ENCODE peak calls at places on chromosomes 3 and 15, in ten cellular contexts. One of them, this sample, is unnamed.

GRCh38 chr15:97961067-97961954 is 808 bp downstream of the ARRDC4 start:
- DNase-seq in left ventricle myocardium inferior: peak; percentile 56
- DNase-seq in small intestine: peak; percentile 46
- DNase-seq in A549: no peak
- DNase-seq in CD4-positive, CD25-positive, alpha-beta regulatory T cell: peak; percentile 20
- DNase-seq in cardiac muscle cell: peak; percentile 22
- DNase-seq in fibroblast of lung: no peak
- DNase-seq in gastrocnemius medialis: peak; percentile 53
- DNase-seq in Peyer's patch: peak; percentile 19
- DNase-seq in sigmoid colon: peak; percentile 89
- DNase-seq in this sample: peak; percentile 36

GRCh38 chr15:76158250-76158649 is 98.5 kb downstream of the TMEM266 start:
- DNase-seq in left ventricle myocardium inferior: no peak
- DNase-seq in small intestine: no peak
- DNase-seq in A549: no peak
- DNase-seq in CD4-positive, CD25-positive, alpha-beta regulatory T cell: no peak
- DNase-seq in cardiac muscle cell: no peak
- DNase-seq in fibroblast of lung: no peak
- DNase-seq in gastrocnemius medialis: no peak
- DNase-seq in Peyer's patch: no peak
- DNase-seq in sigmoid colon: no peak
- DNase-seq in this sample: no peak

GRCh38 chr15:58459562-58459961 is 27.8 kb downstream of the LIPC start:
- DNase-seq in left ventricle myocardium inferior: peak; percentile 61
- DNase-seq in small intestine: peak; percentile 48
- DNase-seq in A549: no peak
- DNase-seq in CD4-positive, CD25-positive, alpha-beta regulatory T cell: no peak
- DNase-seq in cardiac muscle cell: no peak
- DNase-seq in fibroblast of lung: no peak
- DNase-seq in gastrocnemius medialis: peak; percentile 48
- DNase-seq in Peyer's patch: no peak
- DNase-seq in sigmoid colon: peak; percentile 73
- DNase-seq in this sample: no peak

GRCh38 chr3:1183320-1184048 is 90.7 kb downstream of the CNTN6 start:
- DNase-seq in left ventricle myocardium inferior: no peak
- DNase-seq in small intestine: no peak
- DNase-seq in A549: no peak
- DNase-seq in CD4-positive, CD25-positive, alpha-beta regulatory T cell: no peak
- DNase-seq in cardiac muscle cell: no peak
- DNase-seq in fibroblast of lung: peak; percentile 93
- DNase-seq in gastrocnemius medialis: no peak
- DNase-seq in Peyer's patch: no peak
- DNase-seq in sigmoid colon: no peak
- DNase-seq in this sample: no peak

GRCh38 chr3:79011821-79012529 is 755.8 kb downstream of the ROBO1 start:
- DNase-seq in left ventricle myocardium inferior: no peak
- DNase-seq in small intestine: no peak
- DNase-seq in A549: no peak
- DNase-seq in CD4-positive, CD25-positive, alpha-beta regulatory T cell: no peak
- DNase-seq in cardiac muscle cell: peak; percentile 20
- DNase-seq in fibroblast of lung: no peak
- DNase-seq in gastrocnemius medialis: peak; percentile 33
- DNase-seq in Peyer's patch: no peak
- DNase-seq in sigmoid colon: no peak
- DNase-seq in this sample: no peak

GRCh38 chr15:67878647-67879293 is 38.9 kb upstream of the RNU6-1 start:
- DNase-seq in left ventricle myocardium inferior: no peak
- DNase-seq in small intestine: no peak
- DNase-seq in A549: no peak
- DNase-seq in CD4-positive, CD25-positive, alpha-beta regulatory T cell: no peak
- DNase-seq in cardiac muscle cell: no peak
- DNase-seq in fibroblast of lung: no peak
- DNase-seq in gastrocnemius medialis: no peak
- DNase-seq in Peyer's patch: no peak
- DNase-seq in sigmoid colon: no peak
- DNase-seq in this sample: no peak

GRCh38 chr15:67783303-67783702 is 42.0 kb upstream of the SKOR1 start:
- DNase-seq in left ventricle myocardium inferior: no peak
- DNase-seq in small intestine: peak; percentile 39
- DNase-seq in A549: no peak
- DNase-seq in CD4-positive, CD25-positive, alpha-beta regulatory T cell: no peak
- DNase-seq in cardiac muscle cell: no peak
- DNase-seq in fibroblast of lung: no peak
- DNase-seq in gastrocnemius medialis: no peak
- DNase-seq in Peyer's patch: peak; percentile 78
- DNase-seq in sigmoid colon: no peak
- DNase-seq in this sample: peak; percentile 71

GRCh38 chr3:11335056-11335608 is 62.9 kb downstream of the ATG7 start:
- DNase-seq in left ventricle myocardium inferior: no peak
- DNase-seq in small intestine: peak; percentile 67
- DNase-seq in A549: peak; percentile 55
- DNase-seq in CD4-positive, CD25-positive, alpha-beta regulatory T cell: no peak
- DNase-seq in cardiac muscle cell: peak; percentile 59
- DNase-seq in fibroblast of lung: peak; percentile 61
- DNase-seq in gastrocnemius medialis: no peak
- DNase-seq in Peyer's patch: no peak
- DNase-seq in sigmoid colon: no peak
- DNase-seq in this sample: peak; percentile 56

GRCh38 chr15:90402230-90402629 is 14.2 kb downstream of the IQGAP1 start:
- DNase-seq in left ventricle myocardium inferior: no peak
- DNase-seq in small intestine: no peak
- DNase-seq in A549: no peak
- DNase-seq in CD4-positive, CD25-positive, alpha-beta regulatory T cell: no peak
- DNase-seq in cardiac muscle cell: no peak
- DNase-seq in fibroblast of lung: peak; percentile 91
- DNase-seq in gastrocnemius medialis: peak; percentile 65
- DNase-seq in Peyer's patch: no peak
- DNase-seq in sigmoid colon: peak; percentile 73
- DNase-seq in this sample: no peak
- H3K4me1 ChIP-seq in left ventricle myocardium inferior: peaks cover 92% of the 10 kb centered on the region
- H3K4me1 ChIP-seq in small intestine: peaks cover 9% of the 10 kb centered on the region
- H3K4me1 ChIP-seq in A549: peaks cover 70% of the 10 kb centered on the region
- H3K4me1 ChIP-seq in CD4-positive, CD25-positive, alpha-beta regulatory T cell: peaks cover 60% of the 10 kb centered on the region
- H3K4me1 ChIP-seq in cardiac muscle cell: peaks cover 30% of the 10 kb centered on the region
- H3K4me1 ChIP-seq in fibroblast of lung: peaks cover 31% of the 10 kb centered on the region
- H3K4me1 ChIP-seq in gastrocnemius medialis: peaks cover 91% of the 10 kb centered on the region
- H3K4me1 ChIP-seq in Peyer's patch: peaks cover 15% of the 10 kb centered on the region
- H3K4me1 ChIP-seq in sigmoid colon: peaks cover 70% of the 10 kb centered on the region
- H3K4me1 ChIP-seq in this sample: peaks cover 27% of the 10 kb centered on the region

GRCh38 chr3:100591411-100591810 is 18.0 kb upstream of the ADGRG7 start:
- DNase-seq in left ventricle myocardium inferior: no peak
- DNase-seq in small intestine: peak; percentile 85
- DNase-seq in A549: no peak
- DNase-seq in CD4-positive, CD25-positive, alpha-beta regulatory T cell: no peak
- DNase-seq in cardiac muscle cell: no peak
- DNase-seq in fibroblast of lung: no peak
- DNase-seq in gastrocnemius medialis: no peak
- DNase-seq in Peyer's patch: no peak
- DNase-seq in sigmoid colon: no peak
- DNase-seq in this sample: no peak

GRCh38 chr3:100588251-100588650 is 21.1 kb upstream of the ADGRG7 start:
- DNase-seq in left ventricle myocardium inferior: no peak
- DNase-seq in small intestine: no peak
- DNase-seq in A549: no peak
- DNase-seq in CD4-positive, CD25-positive, alpha-beta regulatory T cell: no peak
- DNase-seq in cardiac muscle cell: no peak
- DNase-seq in fibroblast of lung: no peak
- DNase-seq in gastrocnemius medialis: no peak
- DNase-seq in Peyer's patch: no peak
- DNase-seq in sigmoid colon: no peak
- DNase-seq in this sample: no peak

GRCh38 chr3:100586832-100587231 is 22.6 kb upstream of the ADGRG7 start:
- DNase-seq in left ventricle myocardium inferior: no peak
- DNase-seq in small intestine: no peak
- DNase-seq in A549: no peak
- DNase-seq in CD4-positive, CD25-positive, alpha-beta regulatory T cell: no peak
- DNase-seq in cardiac muscle cell: no peak
- DNase-seq in fibroblast of lung: no peak
- DNase-seq in gastrocnemius medialis: no peak
- DNase-seq in Peyer's patch: no peak
- DNase-seq in sigmoid colon: no peak
- DNase-seq in this sample: no peak

GRCh38 chr3:100590114-100590839 is 19.1 kb upstream of the ADGRG7 start:
- DNase-seq in left ventricle myocardium inferior: no peak
- DNase-seq in small intestine: peak; percentile 81
- DNase-seq in A549: peak; percentile 49
- DNase-seq in CD4-positive, CD25-positive, alpha-beta regulatory T cell: peak; percentile 38
- DNase-seq in cardiac muscle cell: peak; percentile 76
- DNase-seq in fibroblast of lung: peak; percentile 48
- DNase-seq in gastrocnemius medialis: peak; percentile 32
- DNase-seq in Peyer's patch: peak; percentile 44
- DNase-seq in sigmoid colon: peak; percentile 77
- DNase-seq in this sample: peak; percentile 61

DNA sequence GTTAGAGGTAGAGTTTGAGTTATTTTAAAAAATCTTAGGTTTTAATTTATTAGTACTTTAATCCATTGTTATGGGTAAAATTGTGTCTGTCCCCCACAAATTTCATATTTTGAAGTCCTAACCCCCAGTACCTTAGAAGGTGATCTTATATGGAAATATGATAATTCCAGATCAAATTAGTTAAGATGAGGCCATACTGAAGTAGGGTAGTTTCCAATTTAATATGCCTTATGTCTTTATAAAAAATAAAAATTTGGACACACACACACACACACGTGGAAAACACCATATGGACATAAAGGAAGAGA is 18.6 kb upstream of the ADGRG7 start:
- DNase-seq in left ventricle myocardium inferior: no peak
- DNase-seq in small intestine: no peak
- DNase-seq in A549: no peak
- DNase-seq in CD4-positive, CD25-positive, alpha-beta regulatory T cell: no peak
- DNase-seq in cardiac muscle cell: no peak
- DNase-seq in fibroblast of lung: no peak
- DNase-seq in gastrocnemius medialis: no peak
- DNase-seq in Peyer's patch: no peak
- DNase-seq in sigmoid colon: no peak
- DNase-seq in this sample: no peak
- H3K27ac ChIP-seq in left ventricle myocardium inferior: no peak overlapping the region
- H3K27ac ChIP-seq in small intestine: no peak overlapping the region
- H3K27ac ChIP-seq in A549: no peak overlapping the region
- H3K27ac ChIP-seq in CD4-positive, CD25-positive, alpha-beta regulatory T cell: no peak overlapping the region
- H3K27ac ChIP-seq in cardiac muscle cell: no peak overlapping the region
- H3K27ac ChIP-seq in fibroblast of lung: no peak overlapping the region
- H3K27ac ChIP-seq in gastrocnemius medialis: no peak overlapping the region
- H3K27ac ChIP-seq in Peyer's patch: no peak overlapping the region
- H3K27ac ChIP-seq in sigmoid colon: no peak overlapping the region
- H3K27ac ChIP-seq in this sample: no peak overlapping the region

GRCh38 chr3:5431811-5432378 is 244.4 kb downstream of the EDEM1 start:
- DNase-seq in left ventricle myocardium inferior: no peak
- DNase-seq in small intestine: peak; percentile 44
- DNase-seq in A549: no peak
- DNase-seq in CD4-positive, CD25-positive, alpha-beta regulatory T cell: no peak
- DNase-seq in cardiac muscle cell: no peak
- DNase-seq in fibroblast of lung: no peak
- DNase-seq in gastrocnemius medialis: no peak
- DNase-seq in Peyer's patch: no peak
- DNase-seq in sigmoid colon: no peak
- DNase-seq in this sample: no peak

GRCh38 chr3:5430701-5431100 is 243.2 kb downstream of the EDEM1 start:
- DNase-seq in left ventricle myocardium inferior: no peak
- DNase-seq in small intestine: no peak
- DNase-seq in A549: no peak
- DNase-seq in CD4-positive, CD25-positive, alpha-beta regulatory T cell: no peak
- DNase-seq in cardiac muscle cell: no peak
- DNase-seq in fibroblast of lung: no peak
- DNase-seq in gastrocnemius medialis: no peak
- DNase-seq in Peyer's patch: no peak
- DNase-seq in sigmoid colon: no peak
- DNase-seq in this sample: no peak

GRCh38 chr3:5428607-5429516 is 241.4 kb downstream of the EDEM1 start:
- DNase-seq in left ventricle myocardium inferior: no peak
- DNase-seq in small intestine: peak; percentile 39
- DNase-seq in A549: no peak
- DNase-seq in CD4-positive, CD25-positive, alpha-beta regulatory T cell: no peak
- DNase-seq in cardiac muscle cell: no peak
- DNase-seq in fibroblast of lung: peak; percentile 57
- DNase-seq in gastrocnemius medialis: no peak
- DNase-seq in Peyer's patch: no peak
- DNase-seq in sigmoid colon: no peak
- DNase-seq in this sample: no peak

GRCh38 chr3:5429517-5429890 is 242.0 kb downstream of the EDEM1 start:
- DNase-seq in left ventricle myocardium inferior: no peak
- DNase-seq in small intestine: no peak
- DNase-seq in A549: no peak
- DNase-seq in CD4-positive, CD25-positive, alpha-beta regulatory T cell: no peak
- DNase-seq in cardiac muscle cell: no peak
- DNase-seq in fibroblast of lung: no peak
- DNase-seq in gastrocnemius medialis: no peak
- DNase-seq in Peyer's patch: no peak
- DNase-seq in sigmoid colon: no peak
- DNase-seq in this sample: no peak

GRCh38 chr3:5431142-5431541 is 243.6 kb downstream of the EDEM1 start:
- DNase-seq in left ventricle myocardium inferior: no peak
- DNase-seq in small intestine: no peak
- DNase-seq in A549: no peak
- DNase-seq in CD4-positive, CD25-positive, alpha-beta regulatory T cell: no peak
- DNase-seq in cardiac muscle cell: no peak
- DNase-seq in fibroblast of lung: no peak
- DNase-seq in gastrocnemius medialis: no peak
- DNase-seq in Peyer's patch: no peak
- DNase-seq in sigmoid colon: no peak
- DNase-seq in this sample: no peak
- H3K4me1 ChIP-seq in left ventricle myocardium inferior: no peaks in the 10 kb centered on the region
- H3K4me1 ChIP-seq in small intestine: no peaks in the 10 kb centered on the region
- H3K4me1 ChIP-seq in A549: no peaks in the 10 kb centered on the region
- H3K4me1 ChIP-seq in CD4-positive, CD25-positive, alpha-beta regulatory T cell: no peaks in the 10 kb centered on the region
- H3K4me1 ChIP-seq in cardiac muscle cell: no peaks in the 10 kb centered on the region
- H3K4me1 ChIP-seq in fibroblast of lung: no peaks in the 10 kb centered on the region
- H3K4me1 ChIP-seq in gastrocnemius medialis: no peaks in the 10 kb centered on the region
- H3K4me1 ChIP-seq in Peyer's patch: no peaks in the 10 kb centered on the region
- H3K4me1 ChIP-seq in sigmoid colon: no peaks in the 10 kb centered on the region
- H3K4me1 ChIP-seq in this sample: no peaks in the 10 kb centered on the region

GRCh38 chr3:58176827-58177489 is 33.8 kb downstream of the DNASE1L3 start:
- DNase-seq in left ventricle myocardium inferior: no peak
- DNase-seq in small intestine: no peak
- DNase-seq in A549: no peak
- DNase-seq in CD4-positive, CD25-positive, alpha-beta regulatory T cell: no peak
- DNase-seq in cardiac muscle cell: no peak
- DNase-seq in fibroblast of lung: no peak
- DNase-seq in gastrocnemius medialis: no peak
- DNase-seq in Peyer's patch: no peak
- DNase-seq in sigmoid colon: no peak
- DNase-seq in this sample: no peak

GRCh38 chr3:58178528-58179234 is 32.1 kb downstream of the DNASE1L3 start:
- DNase-seq in left ventricle myocardium inferior: no peak
- DNase-seq in small intestine: no peak
- DNase-seq in A549: no peak
- DNase-seq in CD4-positive, CD25-positive, alpha-beta regulatory T cell: no peak
- DNase-seq in cardiac muscle cell: no peak
- DNase-seq in fibroblast of lung: no peak
- DNase-seq in gastrocnemius medialis: no peak
- DNase-seq in Peyer's patch: no peak
- DNase-seq in sigmoid colon: no peak
- DNase-seq in this sample: no peak

GRCh38 chr3:58179235-58180098 is 31.3 kb downstream of the DNASE1L3 start:
- DNase-seq in left ventricle myocardium inferior: no peak
- DNase-seq in small intestine: no peak
- DNase-seq in A549: no peak
- DNase-seq in CD4-positive, CD25-positive, alpha-beta regulatory T cell: no peak
- DNase-seq in cardiac muscle cell: no peak
- DNase-seq in fibroblast of lung: no peak
- DNase-seq in gastrocnemius medialis: no peak
- DNase-seq in Peyer's patch: no peak
- DNase-seq in sigmoid colon: no peak
- DNase-seq in this sample: no peak

GRCh38 chr3:58176185-58176530 is 34.6 kb downstream of the DNASE1L3 start:
- DNase-seq in left ventricle myocardium inferior: no peak
- DNase-seq in small intestine: no peak
- DNase-seq in A549: no peak
- DNase-seq in CD4-positive, CD25-positive, alpha-beta regulatory T cell: no peak
- DNase-seq in cardiac muscle cell: no peak
- DNase-seq in fibroblast of lung: no peak
- DNase-seq in gastrocnemius medialis: no peak
- DNase-seq in Peyer's patch: no peak
- DNase-seq in sigmoid colon: no peak
- DNase-seq in this sample: no peak

GRCh38 chr3:58177747-58178527 is 32.8 kb downstream of the DNASE1L3 start:
- DNase-seq in left ventricle myocardium inferior: peak; percentile 91
- DNase-seq in small intestine: peak; percentile 80
- DNase-seq in A549: peak; percentile 69
- DNase-seq in CD4-positive, CD25-positive, alpha-beta regulatory T cell: peak; percentile 76
- DNase-seq in cardiac muscle cell: peak; percentile 89
- DNase-seq in fibroblast of lung: peak; percentile 74
- DNase-seq in gastrocnemius medialis: peak; percentile 73
- DNase-seq in Peyer's patch: peak; percentile 89
- DNase-seq in sigmoid colon: peak; percentile 95
- DNase-seq in this sample: peak; percentile 84
- H3K27ac ChIP-seq in left ventricle myocardium inferior: no peak overlapping the region
- H3K27ac ChIP-seq in small intestine: no peak overlapping the region
- H3K27ac ChIP-seq in A549: peak overlapping the region; percentile 48
- H3K27ac ChIP-seq in CD4-positive, CD25-positive, alpha-beta regulatory T cell: no peak overlapping the region
- H3K27ac ChIP-seq in cardiac muscle cell: no peak overlapping the region
- H3K27ac ChIP-seq in fibroblast of lung: no peak overlapping the region
- H3K27ac ChIP-seq in gastrocnemius medialis: no peak overlapping the region
- H3K27ac ChIP-seq in Peyer's patch: no peak overlapping the region
- H3K27ac ChIP-seq in sigmoid colon: peak overlapping the region; percentile 61
- H3K27ac ChIP-seq in this sample: no peak overlapping the region

This sample was measured in naive thymus-derived CD4-positive, alpha-beta T cell.